ENCODE peak calls at places on chromosomes 12 and 14, in five cellular contexts. F, R, B, Q and Y are unnamed samples.

GRCh38 chr12:45727994-45728624 is 1.4 kb upstream of the ARID2 start:
- DNase-seq in F (no peak), B (no peak), Q (no peak), R (no peak), Y (no peak)

GRCh38 chr12:53973093-53974042 is at the start of gene HOXC11:
- DNase-seq in F (no peak), R (no peak), B (no peak), Q (peak; percentile 82), Y (no peak)

GRCh38 chr12:100026241-100026640 is 41.5 kb upstream of the ANKS1B start:
- DNase-seq in B (no peak), R (no peak), F (no peak), Q (no peak), Y (no peak)

GRCh38 chr12:100268835-100269564 is 2.0 kb downstream of the SCYL2 start:
- DNase-seq in B (no peak), R (no peak), Q (peak; percentile 24), F (no peak), Y (no peak)

GRCh38 chr12:71954861-71955260 is 16.2 kb downstream of the TPH2 start:
- DNase-seq in F (no peak), Q (no peak), R (no peak), B (no peak), Y (no peak)

GRCh38 chr14:58401587-58401986 is 5.9 kb downstream of the TOMM20L start:
- DNase-seq in F (no peak), B (no peak), Q (peak; percentile 8), R (no peak), Y (no peak)

GRCh38 chr14:103969961-103970360 is 27.6 kb upstream of the RD3L start:
- DNase-seq in R (no peak), B (no peak), Q (no peak), F (no peak), Y (no peak)

GRCh38 chr12:118151755-118152154 is 15.8 kb downstream of the PEBP1 start:
- DNase-seq in B (no peak), Q (no peak), F (no peak), R (no peak), Y (no peak)

GRCh38 chr14:34059925-34060746 is 109.3 kb upstream of the EGLN3 start:
- DNase-seq in Q (peak; percentile 84), B (peak; percentile 85), F (peak; percentile 75), R (peak; percentile 85), Y (peak; percentile 71)

GRCh38 chr12:99959549-99960170 is 25.1 kb downstream of the ANKS1B start:
- DNase-seq in B (no peak), Q (no peak), F (no peak), R (no peak), Y (no peak)

GRCh38 chr14:20998139-20998538 is 954 bp upstream of the SLC39A2 start:
- DNase-seq in R (no peak), B (no peak), F (no peak), Q (peak; percentile 20), Y (no peak)

GRCh38 chr12:84502907-84503787 is 409.5 kb downstream of the SLC6A15 start:
- DNase-seq in B (peak; percentile 30), Q (peak; percentile 87), F (peak; percentile 33), R (no peak), Y (peak; percentile 41)

GRCh38 chr12:754238-754816 is 1.9 kb downstream of the WNK1 start:
- DNase-seq in F (peak; percentile 17), Q (no peak), R (no peak), B (no peak), Y (peak; percentile 31)

GRCh38 chr12:116222358-116222757 is 55.1 kb downstream of the MED13L start:
- DNase-seq in B (peak; percentile 82), Q (no peak), F (peak; percentile 89), R (no peak), Y (peak; percentile 66)

GRCh38 chr14:77299776-77300175 is 20.9 kb downstream of the POMT2 start:
- DNase-seq in Q (no peak), B (peak; percentile 38), R (no peak), F (no peak), Y (no peak)

GRCh38 chr14:74973003-74973614 is 17.7 kb upstream of the PGF start:
- DNase-seq in R (peak; percentile 78), B (no peak), Q (no peak), F (peak; percentile 84), Y (no peak)

GRCh38 chr12:4664111-4664510 is 15.2 kb downstream of the NDUFA9 start:
- DNase-seq in Q (no peak), F (no peak), R (no peak), B (no peak), Y (no peak)

GRCh38 chr12:124774462-124775167 is 89.0 kb downstream of the SCARB1 start:
- DNase-seq in B (no peak), R (no peak), Q (no peak), F (no peak), Y (no peak)

GRCh38 chr12:25866586-25867378 is 91.7 kb upstream of the RASSF8 start:
- DNase-seq in Q (no peak), F (no peak), B (no peak), R (no peak), Y (no peak)

GRCh38 chr14:33282811-33283210 is 344.1 kb downstream of the NPAS3 start:
- DNase-seq in R (no peak), B (no peak), Q (no peak), F (no peak), Y (no peak)

GRCh38 chr14:58637391-58638230 is at the start of gene DACT1:
- DNase-seq in Q (peak; percentile 93), F (peak; percentile 51), R (peak; percentile 76), B (peak; percentile 44), Y (peak; percentile 75)

GRCh38 chr14:73489481-73490175 is 1.1 kb upstream of the RIOX1 start:
- DNase-seq in B (no peak), Q (peak; percentile 33), R (no peak), F (no peak), Y (no peak)

GRCh38 chr12:10721654-10722501 is 1.2 kb downstream of the YBX3 start:
- DNase-seq in F (peak; percentile 94), Q (peak; percentile 70), B (peak; percentile 81), R (peak; percentile 87), Y (peak; percentile 96)

GRCh38 chr12:116528067-116528466 is 31.1 kb upstream of the MAP1LC3B2 start:
- DNase-seq in F (no peak), R (no peak), B (no peak), Q (no peak), Y (no peak)

GRCh38 chr12:6404390-6404789 is 20.4 kb downstream of the LTBR start:
- DNase-seq in Q (no peak), B (no peak), F (no peak), R (no peak), Y (no peak)

GRCh38 chr12:64273527-64274403 is 51.7 kb upstream of the KICS2 start:
- DNase-seq in Q (peak; percentile 82), B (no peak), F (no peak), R (no peak), Y (no peak)

GRCh38 chr14:72614891-72615410 is 278.9 kb downstream of the DPF3 start:
- DNase-seq in Q (no peak), R (no peak), B (no peak), F (no peak), Y (no peak)

GRCh38 chr14:20413785-20414117 is 450 bp upstream of the TEP1 start:
- DNase-seq in Q (peak; percentile 40), B (no peak), R (no peak), F (no peak), Y (no peak)

GRCh38 chr14:68247281-68247680 is 427.7 kb downstream of the RAD51B start:
- DNase-seq in Q (no peak), F (no peak), R (no peak), B (no peak), Y (no peak)

GRCh38 chr14:80233489-80233888 is 22.2 kb upstream of the DIO2 start:
- DNase-seq in R (no peak), B (no peak), Q (no peak), F (no peak), Y (no peak)

GRCh38 chr12:109223211-109223610 is 85.9 kb downstream of the FOXN4 start:
- DNase-seq in Q (no peak), B (no peak), R (no peak), F (no peak), Y (no peak)
- TF ChIP-seq CTCF in Q (no peak), B (no peak), R (no peak), F (no peak), Y (no peak)

DNA sequence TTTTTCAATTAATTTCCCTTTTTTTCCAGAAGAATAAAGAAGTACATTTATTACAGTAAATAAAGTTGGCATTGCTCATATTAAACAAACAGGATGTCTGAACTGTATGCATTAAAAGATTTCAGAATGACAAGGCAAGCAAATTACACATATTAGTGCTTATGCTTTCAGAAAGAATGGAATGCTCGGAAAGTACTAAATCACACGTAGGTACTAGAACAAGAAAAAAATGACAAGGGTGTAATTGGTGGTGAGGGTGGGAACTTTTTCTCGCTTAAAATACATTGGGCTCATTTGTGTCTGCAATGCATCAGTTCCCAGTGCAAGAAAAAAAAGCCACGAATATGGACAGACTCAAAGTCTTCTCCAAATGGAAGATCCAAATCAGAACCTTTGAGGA is 33.3 kb upstream of the HIF1A start:
- DNase-seq in F (no peak), R (no peak), B (no peak), Q (no peak), Y (no peak)
- H3K4me3 ChIP-seq in F (no peak overlapping the region), R (no peak overlapping the region), B (no peak overlapping the region), Q (no peak overlapping the region), Y (no peak overlapping the region)

DNA sequence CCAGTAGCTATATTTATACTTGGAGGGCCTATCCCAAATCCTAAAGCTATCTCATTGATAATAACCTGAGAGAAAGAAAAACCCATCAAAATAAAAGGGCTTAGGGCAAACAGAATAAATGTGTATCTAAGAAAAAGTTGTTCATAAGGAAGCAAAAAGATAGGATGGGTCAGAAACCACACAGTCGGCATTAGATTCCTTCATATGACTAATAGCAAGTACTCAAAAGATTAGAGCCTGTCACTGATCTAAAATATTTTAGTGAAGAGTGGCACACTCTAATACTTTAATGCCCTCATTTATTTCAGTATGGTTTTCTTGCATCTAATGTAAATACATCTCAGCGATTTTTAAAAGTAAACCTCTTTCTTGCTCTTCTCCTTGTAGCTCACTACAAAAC is 17.1 kb upstream of the NAV3 start:
- DNase-seq in B (no peak), F (no peak), R (no peak), Q (no peak), Y (no peak)
- H3K27ac ChIP-seq in B (no peak overlapping the region), F (no peak overlapping the region), R (no peak overlapping the region), Q (no peak overlapping the region), Y (no peak overlapping the region)

GRCh38 chr14:96895658-96896271 is 98.6 kb downstream of the VRK1 start:
- DNase-seq in Q (no peak), F (no peak), R (no peak), B (no peak), Y (no peak)
- TF ChIP-seq CTCF in Q (no peak), F (no peak), R (no peak), B (no peak), Y (no peak)

GRCh38 chr12:49370539-49370938 is 3.3 kb downstream of the SPATS2 start:
- DNase-seq in F (no peak), Q (no peak), R (no peak), B (no peak), Y (no peak)

GRCh38 chr12:49367381-49368239 is at the start of gene SPATS2:
- DNase-seq in B (no peak), Q (peak; percentile 97), F (peak; percentile 94), R (peak; percentile 96), Y (peak; percentile 94)

GRCh38 chr12:49368240-49368600 is 958 bp downstream of the SPATS2 start:
- DNase-seq in F (no peak), R (no peak), B (no peak), Q (no peak), Y (no peak)

GRCh38 chr12:49366652-49367380 is 446 bp upstream of the SPATS2 start:
- DNase-seq in F (peak; percentile 90), Q (peak; percentile 95), B (peak; percentile 91), R (peak; percentile 91), Y (peak; percentile 87)

GRCh38 chr12:49369723-49370145 is 2.5 kb downstream of the SPATS2 start:
- DNase-seq in R (peak; percentile 25), Q (peak; percentile 73), B (peak; percentile 43), F (no peak), Y (peak; percentile 38)
- H3K4me3 ChIP-seq in R (peak overlapping the region; percentile 10), Q (no peak overlapping the region), B (no peak overlapping the region), F (no peak overlapping the region), Y (no peak overlapping the region)